ENCODE peak calls at places on chromosomes 11 and 22, in ten cellular contexts. T is stimulated activated CD4-positive, alpha-beta T cell treated with anti-CD3 and anti-CD28 coated beads, TNF-alpha, amount 100 ng/mL, for 48 hours; Z is posterior cingulate gyrus; P is naive B cell; Q is activated CD4-positive, alpha-beta T cell treated with anti-CD3 and anti-CD28 coated beads, Interleukin-2, amount 10 ng/mL, durations not matched to agents 7 days and 5 days; L is NCI-H1105; E is endothelial cell; M is hepatic stellate cell; J is CD8-positive, alpha-beta memory T cell; B is 8988T. D is an unnamed sample.

GRCh38 chr11:15793032-15793996 is 563.0 kb downstream of the SOX6 start:
- DNase-seq in M (peak; percentile 26), L (no peak), P (no peak), E (no peak), B (no peak), T (no peak), Z (no peak), Q (no peak), J (no peak), D (no peak)

GRCh38 chr11:45960387-45961110 is 38.1 kb downstream of the LARGE2 start:
- DNase-seq in B (no peak), L (no peak), P (no peak), J (no peak), M (no peak), Z (no peak), Q (no peak), T (no peak), E (no peak), D (no peak)

GRCh38 chr11:21263026-21263425 is 593.6 kb downstream of the NELL1 start:
- DNase-seq in M (no peak), L (no peak), B (no peak), Z (no peak), E (no peak), P (no peak), T (no peak), Q (no peak), J (no peak), D (no peak)

GRCh38 chr11:130636672-130637463 is 188.4 kb downstream of the ADAMTS15 start:
- DNase-seq in T (no peak), B (no peak), Z (no peak), E (no peak), M (peak; percentile 58), L (no peak), J (no peak), P (no peak), Q (no peak), D (no peak)

GRCh38 chr11:73875380-73875779 is 1.3 kb downstream of the COA4 start:
- DNase-seq in T (no peak), M (no peak), E (no peak), P (no peak), B (no peak), L (no peak), Z (no peak), Q (no peak), J (no peak), D (no peak)

GRCh38 chr11:35682230-35683195 is 19.9 kb downstream of the TRIM44 start:
- DNase-seq in P (no peak), T (no peak), J (no peak), L (peak; percentile 78), B (no peak), Q (no peak), Z (peak; percentile 51), M (no peak), E (no peak), D (peak; percentile 52)

GRCh38 chr11:62124186-62125113 is 639 bp downstream of the INCENP start:
- DNase-seq in P (no peak), E (peak; percentile 28), L (peak; percentile 3), Q (peak; percentile 42), Z (no peak), B (no peak), M (peak; percentile 50), T (no peak), J (no peak), D (peak; percentile 56)

GRCh38 chr11:18802381-18803257 is 11.0 kb upstream of the PTPN5 start:
- DNase-seq in B (no peak), J (peak; percentile 53), Q (peak; percentile 49), L (peak; percentile 71), Z (peak; percentile 60), M (peak; percentile 45), E (peak; percentile 62), T (peak; percentile 12), P (no peak), D (peak; percentile 37)

GRCh38 chr22:19965771-19966709 is 24.4 kb upstream of the TXNRD2 start:
- DNase-seq in B (no peak), Z (peak; percentile 58), P (no peak), J (no peak), M (no peak), L (peak; percentile 69), T (no peak), Q (no peak), E (peak; percentile 56), D (no peak)

GRCh38 chr22:44522526-44523170 is 24.6 kb upstream of the RTL6 start:
- DNase-seq in L (no peak), B (no peak), P (no peak), T (no peak), M (no peak), Z (no peak), Q (no peak), J (no peak), E (no peak), D (no peak)

GRCh38 chr11:66700742-66701141 is 23.1 kb upstream of the RBM4B start:
- DNase-seq in J (no peak), E (no peak), T (no peak), P (no peak), Q (no peak), Z (no peak), M (no peak), B (no peak), L (no peak), D (no peak)

GRCh38 chr11:3815882-3816281 is 7.5 kb downstream of the PGAP2 start:
- DNase-seq in Z (no peak), J (no peak), B (no peak), E (no peak), T (no peak), Q (no peak), P (no peak), M (no peak), L (no peak), D (no peak)

GRCh38 chr11:121654506-121655480 is 202.0 kb upstream of the SORL1-AS1 start:
- DNase-seq in L (no peak), B (no peak), J (no peak), T (no peak), Z (no peak), E (no peak), Q (no peak), M (peak; percentile 24), P (no peak), D (no peak)

GRCh38 chr11:83691387-83692088 is 405.4 kb upstream of the CCDC90B start:
- DNase-seq in P (no peak), M (no peak), L (no peak), Q (no peak), B (no peak), T (no peak), E (no peak), Z (no peak), J (no peak), D (no peak)

GRCh38 chr11:117010808-117011540 is 87.3 kb downstream of the SIK3 start:
- DNase-seq in P (no peak), B (peak; percentile 22), T (no peak), M (peak; percentile 64), E (no peak), Q (no peak), L (no peak), Z (no peak), J (no peak), D (no peak)

GRCh38 chr22:46992121-46992731 is 229.8 kb downstream of the TBC1D22A start:
- DNase-seq in Z (no peak), T (no peak), Q (no peak), L (no peak), P (no peak), E (no peak), B (no peak), M (no peak), J (no peak), D (no peak)

GRCh38 chr22:24925586-24926427 is 20.7 kb downstream of the LHFPL7 start:
- DNase-seq in L (no peak), J (no peak), Z (no peak), T (no peak), P (no peak), M (no peak), E (no peak), B (no peak), Q (no peak), D (no peak)

GRCh38 chr11:2525166-2525861 is 80.5 kb downstream of the KCNQ1 start:
- DNase-seq in B (no peak), E (peak; percentile 3), T (no peak), L (no peak), P (no peak), Z (peak; percentile 4), J (peak; percentile 25), M (no peak), Q (no peak), D (peak; percentile 18)

GRCh38 chr22:49768511-49768910 is 59.2 kb downstream of the BRD1 start:
- DNase-seq in J (peak; percentile 22), Q (no peak), E (no peak), M (no peak), Z (no peak), P (no peak), B (no peak), T (no peak), L (no peak), D (no peak)

GRCh38 chr11:6156628-6157367 is 13.3 kb downstream of the OR52B2 start:
- DNase-seq in E (no peak), M (no peak), Q (no peak), J (no peak), P (no peak), Z (no peak), T (no peak), L (no peak), B (no peak), D (no peak)

GRCh38 chr11:124536520-124536919 is 6.9 kb downstream of the OR8B12 start:
- DNase-seq in Z (peak; percentile 55), T (no peak), Q (no peak), J (no peak), E (no peak), M (peak; percentile 12), L (no peak), P (no peak), B (no peak), D (no peak)

GRCh38 chr11:36774603-36775002 is 176.6 kb upstream of the RAG2 start:
- DNase-seq in P (no peak), M (no peak), E (no peak), J (no peak), Z (no peak), Q (no peak), B (no peak), L (no peak), T (no peak), D (no peak)

GRCh38 chr11:34149786-34150185 is 44.4 kb downstream of the NAT10 start:
- DNase-seq in L (no peak), E (peak; percentile 20), M (no peak), P (no peak), Z (no peak), T (no peak), B (no peak), Q (no peak), J (no peak), D (no peak)

GRCh38 chr22:49197986-49198704 is 629.5 kb downstream of the BRD1 start:
- DNase-seq in L (no peak), M (no peak), B (no peak), Q (no peak), E (no peak), T (no peak), P (no peak), Z (no peak), J (no peak), D (no peak)

GRCh38 chr11:2416765-2417164 is 16.2 kb downstream of the TSSC4 start:
- DNase-seq in J (no peak), P (no peak), B (no peak), L (no peak), T (no peak), Q (no peak), Z (no peak), M (no peak), E (no peak), D (no peak)

GRCh38 chr11:29481721-29482120 is 535.1 kb downstream of the KCNA4 start:
- DNase-seq in M (no peak), J (no peak), Q (no peak), T (no peak), E (no peak), L (no peak), P (no peak), Z (no peak), B (no peak), D (no peak)

GRCh38 chr22:47632646-47633045 is 870.2 kb downstream of the TBC1D22A start:
- DNase-seq in J (no peak), T (no peak), Q (no peak), P (no peak), E (no peak), L (no peak), B (no peak), M (no peak), Z (no peak), D (no peak)

GRCh38 chr22:40764743-40765441 is 54.3 kb downstream of the SLC25A17 start:
- DNase-seq in M (no peak), J (no peak), E (no peak), Q (peak; percentile 34), P (peak; percentile 67), T (no peak), B (no peak), L (no peak), Z (no peak), D (no peak)

D was measured in colonic mucosa.